ENCODE peak calls at places on chromosomes 3 and 15, in five cellular contexts. One of them, this sample, is unnamed.

GRCh38 chr3:11494131-11494916 is 149.4 kb downstream of the VGLL4 start:
- DNase-seq in astrocyte of the spinal cord: no peak
- DNase-seq in sigmoid colon: no peak
- DNase-seq in heart right ventricle: no peak
- DNase-seq in ascending aorta: no peak
- DNase-seq in this sample: no peak

GRCh38 chr15:90076716-90077115 is 25.6 kb downstream of the IDH2 start:
- DNase-seq in astrocyte of the spinal cord: no peak
- DNase-seq in sigmoid colon: no peak
- DNase-seq in heart right ventricle: no peak
- DNase-seq in ascending aorta: no peak
- DNase-seq in this sample: no peak

GRCh38 chr3:195129644-195130492 is 141.1 kb downstream of the XXYLT1 start:
- DNase-seq in astrocyte of the spinal cord: peak
- DNase-seq in sigmoid colon: no peak
- DNase-seq in heart right ventricle: no peak
- DNase-seq in ascending aorta: no peak
- DNase-seq in this sample: no peak

GRCh38 chr3:150925751-150926201 is 20.5 kb upstream of the MINDY4B start:
- DNase-seq in astrocyte of the spinal cord: peak
- DNase-seq in sigmoid colon: no peak
- DNase-seq in heart right ventricle: peak
- DNase-seq in ascending aorta: no peak
- DNase-seq in this sample: peak

GRCh38 chr3:62665627-62666433 is 209.4 kb downstream of the CADPS start:
- DNase-seq in astrocyte of the spinal cord: peak
- DNase-seq in sigmoid colon: no peak
- DNase-seq in heart right ventricle: peak
- DNase-seq in ascending aorta: peak
- DNase-seq in this sample: peak

GRCh38 chr3:153855772-153856171 is 265.4 kb upstream of the ARHGEF26 start:
- DNase-seq in astrocyte of the spinal cord: no peak
- DNase-seq in sigmoid colon: no peak
- DNase-seq in heart right ventricle: no peak
- DNase-seq in ascending aorta: no peak
- DNase-seq in this sample: no peak

GRCh38 chr3:129596194-129597086 is 10.0 kb downstream of the PLXND1 start:
- DNase-seq in astrocyte of the spinal cord: peak
- DNase-seq in sigmoid colon: peak
- DNase-seq in heart right ventricle: peak
- DNase-seq in ascending aorta: peak
- DNase-seq in this sample: peak

GRCh38 chr15:75732809-75733451 is 20.3 kb upstream of the CSPG4 start:
- DNase-seq in astrocyte of the spinal cord: peak
- DNase-seq in sigmoid colon: peak
- DNase-seq in heart right ventricle: peak
- DNase-seq in ascending aorta: peak
- DNase-seq in this sample: peak

GRCh38 chr3:157107644-157108133 is 52.3 kb downstream of the CCNL1 start:
- DNase-seq in astrocyte of the spinal cord: no peak
- DNase-seq in sigmoid colon: no peak
- DNase-seq in heart right ventricle: no peak
- DNase-seq in ascending aorta: no peak
- DNase-seq in this sample: no peak

GRCh38 chr3:65671004-65671403 is 367.7 kb downstream of the MAGI1 start:
- DNase-seq in astrocyte of the spinal cord: no peak
- DNase-seq in sigmoid colon: no peak
- DNase-seq in heart right ventricle: no peak
- DNase-seq in ascending aorta: no peak
- DNase-seq in this sample: no peak

GRCh38 chr3:72657666-72658065 is 190.6 kb downstream of the SHQ1 start:
- DNase-seq in astrocyte of the spinal cord: peak
- DNase-seq in sigmoid colon: no peak
- DNase-seq in heart right ventricle: no peak
- DNase-seq in ascending aorta: no peak
- DNase-seq in this sample: peak

GRCh38 chr3:53242642-53243041 is 13.2 kb downstream of the TKT start:
- DNase-seq in astrocyte of the spinal cord: no peak
- DNase-seq in sigmoid colon: no peak
- DNase-seq in heart right ventricle: no peak
- DNase-seq in ascending aorta: no peak
- DNase-seq in this sample: no peak

GRCh38 chr3:149277338-149277813 is 55.7 kb upstream of the CP start:
- DNase-seq in astrocyte of the spinal cord: peak
- DNase-seq in sigmoid colon: no peak
- DNase-seq in heart right ventricle: no peak
- DNase-seq in ascending aorta: no peak
- DNase-seq in this sample: peak

GRCh38 chr15:74709011-74709410 is 13.2 kb upstream of the EDC3 start:
- DNase-seq in astrocyte of the spinal cord: no peak
- DNase-seq in sigmoid colon: no peak
- DNase-seq in heart right ventricle: no peak
- DNase-seq in ascending aorta: no peak
- DNase-seq in this sample: no peak

GRCh38 chr15:85518979-85519761 is 138.8 kb downstream of the AKAP13 start:
- DNase-seq in astrocyte of the spinal cord: no peak
- DNase-seq in sigmoid colon: no peak
- DNase-seq in heart right ventricle: no peak
- DNase-seq in ascending aorta: no peak
- DNase-seq in this sample: no peak

GRCh38 chr3:79558943-79559342 is 208.9 kb downstream of the ROBO1 start:
- DNase-seq in astrocyte of the spinal cord: no peak
- DNase-seq in sigmoid colon: no peak
- DNase-seq in heart right ventricle: no peak
- DNase-seq in ascending aorta: no peak
- DNase-seq in this sample: no peak

GRCh38 chr15:63048986-63049665 is 6.6 kb downstream of the TPM1 start:
- DNase-seq in astrocyte of the spinal cord: peak
- DNase-seq in sigmoid colon: peak
- DNase-seq in heart right ventricle: peak
- DNase-seq in ascending aorta: no peak
- DNase-seq in this sample: no peak

GRCh38 chr15:67820992-67821783 is 4.1 kb upstream of the SKOR1 start:
- DNase-seq in astrocyte of the spinal cord: peak
- DNase-seq in sigmoid colon: no peak
- DNase-seq in heart right ventricle: peak
- DNase-seq in ascending aorta: no peak
- DNase-seq in this sample: no peak

GRCh38 chr3:21185816-21186314 is 565.1 kb downstream of the ZNF385D start:
- DNase-seq in astrocyte of the spinal cord: no peak
- DNase-seq in sigmoid colon: no peak
- DNase-seq in heart right ventricle: no peak
- DNase-seq in ascending aorta: no peak
- DNase-seq in this sample: no peak

GRCh38 chr15:31265090-31265870 is 61.4 kb upstream of the KLF13 start:
- DNase-seq in astrocyte of the spinal cord: no peak
- DNase-seq in sigmoid colon: peak
- DNase-seq in heart right ventricle: peak
- DNase-seq in ascending aorta: peak
- DNase-seq in this sample: no peak

GRCh38 chr3:166118049-166118448 is 280.8 kb upstream of the BCHE start:
- DNase-seq in astrocyte of the spinal cord: no peak
- DNase-seq in sigmoid colon: no peak
- DNase-seq in heart right ventricle: no peak
- DNase-seq in ascending aorta: no peak
- DNase-seq in this sample: no peak
- TF ChIP-seq CTCF in astrocyte of the spinal cord: no peak
- TF ChIP-seq CTCF in sigmoid colon: no peak
- TF ChIP-seq CTCF in heart right ventricle: no peak
- TF ChIP-seq CTCF in ascending aorta: no peak
- TF ChIP-seq CTCF in this sample: no peak

DNA sequence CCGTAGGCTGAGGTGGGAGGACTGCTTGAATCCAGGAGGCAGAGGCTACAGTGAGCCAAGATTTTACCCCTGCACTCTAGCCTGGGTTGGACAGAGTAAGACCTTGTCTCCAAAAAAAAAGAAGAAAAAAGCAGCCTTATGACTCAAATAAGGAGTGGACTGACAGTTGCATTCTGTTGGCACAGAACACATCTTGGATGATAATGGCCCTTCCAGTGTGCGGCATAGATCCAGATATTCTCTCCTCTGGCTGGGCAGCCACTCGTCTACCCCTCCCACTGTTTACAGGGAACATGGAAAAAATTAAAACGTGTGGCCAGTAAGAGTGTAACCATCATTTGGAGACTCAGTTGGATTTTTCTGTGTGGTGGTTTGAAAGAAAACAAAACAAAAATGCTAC is 118.6 kb upstream of the RNF7 start:
- DNase-seq in astrocyte of the spinal cord: no peak
- DNase-seq in sigmoid colon: no peak
- DNase-seq in heart right ventricle: no peak
- DNase-seq in ascending aorta: no peak
- DNase-seq in this sample: no peak
- H3K4me3 ChIP-seq in astrocyte of the spinal cord: no peak
- H3K4me3 ChIP-seq in sigmoid colon: no peak
- H3K4me3 ChIP-seq in heart right ventricle: no peak
- H3K4me3 ChIP-seq in ascending aorta: no peak
- H3K4me3 ChIP-seq in this sample: no peak

DNA sequence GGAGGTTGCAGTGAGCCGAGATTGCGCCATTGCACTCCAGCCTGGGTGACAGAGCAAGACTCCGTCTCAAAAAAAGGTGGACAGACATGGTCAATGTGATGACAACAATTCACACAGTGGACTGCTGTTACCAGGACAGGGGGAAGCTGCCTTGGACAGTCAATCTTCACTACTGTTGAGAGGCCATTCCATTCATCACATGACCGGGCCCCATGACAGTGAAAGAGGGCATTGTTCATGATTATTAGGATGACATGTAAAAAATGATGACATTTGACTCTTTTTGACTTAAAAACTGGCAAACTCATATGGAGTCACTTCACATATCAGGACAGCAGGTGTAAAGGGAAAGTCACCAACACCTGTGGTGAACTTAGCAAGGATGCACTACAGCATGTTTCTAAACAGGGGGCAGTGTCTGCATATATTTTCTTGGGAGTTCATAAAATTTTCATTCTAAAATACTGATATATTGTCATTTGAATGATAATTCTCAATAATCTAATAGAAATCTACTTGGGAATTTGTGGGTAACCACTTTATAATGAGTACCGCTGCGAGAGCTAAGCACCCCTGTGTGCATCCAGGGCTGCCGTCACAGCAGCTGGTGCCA is 34.2 kb upstream of the LDHAL6B start:
- DNase-seq in astrocyte of the spinal cord: no peak
- DNase-seq in sigmoid colon: no peak
- DNase-seq in heart right ventricle: no peak
- DNase-seq in ascending aorta: no peak
- DNase-seq in this sample: no peak
- TF ChIP-seq CTCF in astrocyte of the spinal cord: peak
- TF ChIP-seq CTCF in sigmoid colon: no peak
- TF ChIP-seq CTCF in heart right ventricle: no peak
- TF ChIP-seq CTCF in ascending aorta: no peak
- TF ChIP-seq CTCF in this sample: peak

GRCh38 chr3:187902938-187903337 is 157.7 kb upstream of the BCL6 start:
- DNase-seq in astrocyte of the spinal cord: no peak
- DNase-seq in sigmoid colon: no peak
- DNase-seq in heart right ventricle: no peak
- DNase-seq in ascending aorta: no peak
- DNase-seq in this sample: no peak

GRCh38 chr3:187896664-187897063 is 151.4 kb upstream of the BCL6 start:
- DNase-seq in astrocyte of the spinal cord: no peak
- DNase-seq in sigmoid colon: peak
- DNase-seq in heart right ventricle: peak
- DNase-seq in ascending aorta: no peak
- DNase-seq in this sample: no peak

GRCh38 chr3:187902041-187902471 is 156.8 kb upstream of the BCL6 start:
- DNase-seq in astrocyte of the spinal cord: no peak
- DNase-seq in sigmoid colon: no peak
- DNase-seq in heart right ventricle: no peak
- DNase-seq in ascending aorta: no peak
- DNase-seq in this sample: no peak

GRCh38 chr3:187900961-187901755 is 155.9 kb upstream of the BCL6 start:
- DNase-seq in astrocyte of the spinal cord: no peak
- DNase-seq in sigmoid colon: no peak
- DNase-seq in heart right ventricle: no peak
- DNase-seq in ascending aorta: no peak
- DNase-seq in this sample: no peak

GRCh38 chr3:187899246-187899645 is 154.0 kb upstream of the BCL6 start:
- DNase-seq in astrocyte of the spinal cord: no peak
- DNase-seq in sigmoid colon: no peak
- DNase-seq in heart right ventricle: no peak
- DNase-seq in ascending aorta: no peak
- DNase-seq in this sample: no peak
- H3K4me3 ChIP-seq in astrocyte of the spinal cord: no peak
- H3K4me3 ChIP-seq in sigmoid colon: no peak
- H3K4me3 ChIP-seq in heart right ventricle: no peak
- H3K4me3 ChIP-seq in ascending aorta: no peak
- H3K4me3 ChIP-seq in this sample: no peak

DNA sequence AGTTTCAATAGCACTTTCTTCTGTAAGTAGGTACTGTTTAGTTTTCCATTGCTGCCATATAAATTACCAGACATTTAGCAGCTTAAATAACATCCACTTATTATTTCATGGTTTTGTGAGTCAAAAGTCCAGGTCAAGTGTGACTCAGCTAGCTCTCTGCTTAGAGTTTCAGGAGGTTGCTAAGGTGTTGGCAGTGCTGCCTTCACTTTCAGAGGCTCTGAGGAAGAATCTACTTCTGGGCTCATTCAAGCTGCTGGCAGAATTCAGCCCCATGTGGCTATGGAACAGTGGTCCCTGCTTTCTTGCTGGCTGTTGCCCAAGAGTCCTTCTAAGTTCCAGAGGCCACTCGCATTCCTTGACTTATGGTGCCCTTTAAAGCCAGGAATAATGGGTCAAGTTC is 4.5 kb downstream of the CFAP44 start:
- DNase-seq in astrocyte of the spinal cord: peak
- DNase-seq in sigmoid colon: no peak
- DNase-seq in heart right ventricle: no peak
- DNase-seq in ascending aorta: no peak
- DNase-seq in this sample: peak
- TF ChIP-seq CTCF in astrocyte of the spinal cord: no peak
- TF ChIP-seq CTCF in sigmoid colon: no peak
- TF ChIP-seq CTCF in heart right ventricle: no peak
- TF ChIP-seq CTCF in ascending aorta: no peak
- TF ChIP-seq CTCF in this sample: no peak

GRCh38 chr3:183517656-183518055 is 37.9 kb downstream of the KLHL6 start:
- DNase-seq in astrocyte of the spinal cord: no peak
- DNase-seq in sigmoid colon: no peak
- DNase-seq in heart right ventricle: no peak
- DNase-seq in ascending aorta: no peak
- DNase-seq in this sample: no peak
- H3K4me3 ChIP-seq in astrocyte of the spinal cord: no peak
- H3K4me3 ChIP-seq in sigmoid colon: no peak
- H3K4me3 ChIP-seq in heart right ventricle: no peak
- H3K4me3 ChIP-seq in ascending aorta: no peak
- H3K4me3 ChIP-seq in this sample: no peak